ENCODE peak calls at places on chromosomes 6 and 20, in ten cellular contexts. R is bronchial epithelial cell; B is astrocyte of the cerebellum; W is epithelial cell of esophagus; O is nephron progenitor cell; I is thoracic aorta; Z is foreskin fibroblast; F is CD4-positive, alpha-beta T cell; L is right lobe of liver; X is SK-N-SH. D is an unnamed sample.

GRCh38 chr6:12009904-12010634 is 2.0 kb upstream of the HIVEP1 start:
- DNase-seq in R (peak), B (no peak), W (no peak), O (no peak), I (no peak), Z (peak), F (no peak), L (no peak), X (no peak), D (no peak)

GRCh38 chr6:162119349-162119748 is 608.2 kb downstream of the PRKN start:
- DNase-seq in R (no peak), B (no peak), W (peak), O (no peak), I (no peak), Z (peak), F (no peak), L (no peak), X (no peak), D (no peak)

GRCh38 chr6:25902071-25902470 is 28.0 kb upstream of the SLC17A3 start:
- DNase-seq in R (no peak), B (no peak), W (no peak), O (no peak), I (no peak), Z (no peak), F (no peak), L (no peak), X (no peak), D (no peak)

GRCh38 chr6:143743256-143744166 is 65.7 kb downstream of the PHACTR2 start:
- DNase-seq in R (no peak), B (peak), W (no peak), O (no peak), I (no peak), Z (peak), F (no peak), L (no peak), X (no peak), D (no peak)

GRCh38 chr6:13261464-13261994 is 66.8 kb downstream of the TBC1D7 start:
- DNase-seq in R (no peak), B (no peak), W (no peak), O (no peak), I (no peak), Z (no peak), F (no peak), L (no peak), X (no peak), D (no peak)

GRCh38 chr6:6600865-6601264 is 12.3 kb downstream of the LY86 start:
- DNase-seq in R (peak), B (no peak), W (no peak), O (no peak), I (no peak), Z (no peak), F (no peak), L (no peak), X (no peak), D (no peak)

GRCh38 chr20:36483919-36484808 is 57.2 kb upstream of the MYL9 start:
- DNase-seq in R (peak), B (no peak), W (peak), O (no peak), I (no peak), Z (peak), F (no peak), L (no peak), X (peak), D (no peak)

GRCh38 chr20:47578543-47578942 is 76.9 kb downstream of the NCOA3 start:
- DNase-seq in R (no peak), B (no peak), W (no peak), O (no peak), I (no peak), Z (peak), F (no peak), L (no peak), X (no peak), D (no peak)

GRCh38 chr6:47254906-47255305 is 54.8 kb downstream of the TNFRSF21 start:
- DNase-seq in R (peak), B (no peak), W (peak), O (no peak), I (no peak), Z (no peak), F (no peak), L (no peak), X (no peak), D (no peak)

GRCh38 chr20:32007787-32008616 is 2.2 kb upstream of the CCM2L start:
- DNase-seq in R (no peak), B (no peak), W (no peak), O (no peak), I (no peak), Z (no peak), F (no peak), L (peak), X (no peak), D (no peak)

GRCh38 chr20:23926526-23926880 is 47.0 kb upstream of the CST5 start:
- DNase-seq in R (no peak), B (no peak), W (no peak), O (no peak), I (no peak), Z (no peak), F (no peak), L (no peak), X (no peak), D (no peak)

GRCh38 chr6:1004885-1005635 is 306.8 kb upstream of the FOXQ1 start:
- DNase-seq in R (no peak), B (no peak), W (peak), O (no peak), I (no peak), Z (no peak), F (no peak), L (no peak), X (no peak), D (no peak)

GRCh38 chr6:45419574-45420082 is 41.9 kb upstream of the SUPT3H start:
- DNase-seq in R (peak), B (no peak), W (peak), O (peak), I (no peak), Z (peak), F (peak), L (peak), X (peak), D (peak)

GRCh38 chr6:142420822-142421221 is 119.0 kb downstream of the ADGRG6 start:
- DNase-seq in R (no peak), B (no peak), W (no peak), O (no peak), I (no peak), Z (no peak), F (no peak), L (no peak), X (no peak), D (no peak)

GRCh38 chr20:24918579-24919566 is 30.2 kb upstream of the CST7 start:
- DNase-seq in R (no peak), B (no peak), W (no peak), O (no peak), I (no peak), Z (no peak), F (no peak), L (no peak), X (no peak), D (no peak)

GRCh38 chr20:58131581-58132142 is 96.8 kb downstream of the ANKRD60 start:
- DNase-seq in R (peak), B (peak), W (peak), O (no peak), I (no peak), Z (peak), F (no peak), L (no peak), X (no peak), D (no peak)

GRCh38 chr20:32479697-32480140 is 105.4 kb downstream of the NOL4L start:
- DNase-seq in R (no peak), B (no peak), W (no peak), O (no peak), I (no peak), Z (no peak), F (no peak), L (peak), X (no peak), D (no peak)

GRCh38 chr6:163133691-163134090 is 280.8 kb upstream of the QKI start:
- DNase-seq in R (no peak), B (no peak), W (no peak), O (no peak), I (no peak), Z (no peak), F (no peak), L (no peak), X (no peak), D (no peak)

GRCh38 chr6:137148291-137149076 is 25.0 kb downstream of the IL22RA2 start:
- DNase-seq in R (peak), B (no peak), W (peak), O (no peak), I (no peak), Z (peak), F (no peak), L (no peak), X (no peak), D (no peak)

GRCh38 chr6:131654326-131654725 is 17.2 kb downstream of the ENPP3 start:
- DNase-seq in R (peak), B (no peak), W (peak), O (no peak), I (no peak), Z (no peak), F (no peak), L (no peak), X (no peak), D (no peak)

GRCh38 chr6:1817033-1817761 is 207.5 kb downstream of the FOXC1 start:
- DNase-seq in R (no peak), B (peak), W (no peak), O (no peak), I (no peak), Z (no peak), F (no peak), L (no peak), X (no peak), D (no peak)

GRCh38 chr6:134863763-134864510 is 86.0 kb downstream of the ALDH8A1 start:
- DNase-seq in R (no peak), B (no peak), W (no peak), O (no peak), I (no peak), Z (no peak), F (no peak), L (no peak), X (no peak), D (no peak)

GRCh38 chr6:121297699-121298098 is 36.6 kb downstream of the TBC1D32 start:
- DNase-seq in R (no peak), B (no peak), W (no peak), O (no peak), I (no peak), Z (no peak), F (no peak), L (no peak), X (no peak), D (no peak)

GRCh38 chr20:54197621-54198604 is 10.0 kb upstream of the PFDN4 start:
- DNase-seq in R (peak), B (peak), W (peak), O (no peak), I (no peak), Z (peak), F (no peak), L (no peak), X (no peak), D (no peak)
- TF ChIP-seq CTCF in R (peak), B (peak), W (peak), O (no peak), I (no peak), Z (peak), F (no peak), L (peak), X (peak), D (no peak)

GRCh38 chr20:2671977-2672376 is 8.0 kb upstream of the IDH3B start:
- DNase-seq in R (no peak), B (no peak), W (no peak), O (no peak), I (no peak), Z (no peak), F (no peak), L (no peak), X (no peak), D (no peak)
- TF ChIP-seq CTCF in R (peak), B (peak), W (peak), O (no peak), I (no peak), Z (no peak), F (no peak), L (no peak), X (peak), D (no peak)

GRCh38 chr20:56517211-56517610 is 7.3 kb upstream of the FAM209A start:
- DNase-seq in R (no peak), B (no peak), W (no peak), O (no peak), I (no peak), Z (no peak), F (no peak), L (no peak), X (no peak), D (no peak)

GRCh38 chr20:56517641-56518040 is 6.9 kb upstream of the FAM209A start:
- DNase-seq in R (no peak), B (no peak), W (no peak), O (no peak), I (no peak), Z (no peak), F (no peak), L (no peak), X (no peak), D (no peak)

GRCh38 chr20:56513807-56514150 is 10.8 kb upstream of the FAM209A start:
- DNase-seq in R (no peak), B (no peak), W (no peak), O (peak), I (no peak), Z (no peak), F (no peak), L (no peak), X (no peak), D (no peak)

GRCh38 chr20:56516631-56517030 is 7.9 kb upstream of the FAM209A start:
- DNase-seq in R (no peak), B (no peak), W (no peak), O (no peak), I (no peak), Z (no peak), F (no peak), L (no peak), X (no peak), D (no peak)

GRCh38 chr20:56515657-56516381 is 8.7 kb upstream of the FAM209A start:
- DNase-seq in R (peak), B (peak), W (no peak), O (no peak), I (no peak), Z (peak), F (no peak), L (no peak), X (peak), D (no peak)
- TF ChIP-seq CTCF in R (no peak), B (peak), W (peak), O (no peak), I (no peak), Z (peak), F (peak), L (peak), X (peak), D (no peak)

DNA sequence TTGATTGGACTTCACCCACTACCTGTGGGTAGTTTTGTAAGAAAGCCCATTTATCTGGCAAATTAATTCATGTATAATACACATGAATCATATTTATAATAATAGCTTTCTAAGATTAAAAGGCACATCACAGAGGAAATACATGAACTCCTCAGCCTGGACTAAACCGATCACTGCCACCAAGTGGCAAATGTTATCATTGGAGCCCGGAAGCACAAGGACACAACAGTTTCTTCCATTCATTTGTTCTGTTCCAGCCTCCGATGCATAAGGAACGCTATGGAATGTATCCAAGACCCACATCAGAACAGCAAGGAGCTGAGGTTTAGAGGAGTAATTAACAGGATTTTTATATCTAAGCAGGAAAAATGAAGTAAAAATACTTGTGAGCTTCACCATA is 13.9 kb upstream of the IPCEF1 start:
- DNase-seq in R (peak), B (peak), W (peak), O (no peak), I (no peak), Z (peak), F (no peak), L (no peak), X (peak), D (no peak)
- TF ChIP-seq CTCF in R (peak), B (peak), W (peak), O (no peak), I (no peak), Z (peak), F (peak), L (peak), X (peak), D (no peak)

D was measured in mesothelial cell of epicardium.